ENCODE peak calls at places on chromosomes 11 and 22, in six cellular contexts. One of them, this sample, is unnamed.

GRCh38 chr11:117796456-117797428 is at the start of gene DSCAML1:
- ATAC-seq in right lobe of liver: peak
- ATAC-seq in activated T-helper 17 cell treated with anti-CD3 and anti-CD28 coated beads, Interleukin-2, amount 50 U/mL, for 72 hours: peak
- ATAC-seq in RWPE2: peak
- ATAC-seq in stimulated activated naive CD8-positive, alpha-beta T cell treated with anti-CD3 and anti-CD28 coated beads, Interleukin-15, Interleukin-2, amounts not matched to agents 100 U/mL and 50 U/mL, for 24 hours: peak
- ATAC-seq in heart left ventricle: no peak
- ATAC-seq in this sample: peak

GRCh38 chr11:9681583-9682372 is 17.9 kb downstream of the SWAP70 start:
- ATAC-seq in right lobe of liver: no peak
- ATAC-seq in activated T-helper 17 cell treated with anti-CD3 and anti-CD28 coated beads, Interleukin-2, amount 50 U/mL, for 72 hours: no peak
- ATAC-seq in RWPE2: no peak
- ATAC-seq in stimulated activated naive CD8-positive, alpha-beta T cell treated with anti-CD3 and anti-CD28 coated beads, Interleukin-15, Interleukin-2, amounts not matched to agents 100 U/mL and 50 U/mL, for 24 hours: peak
- ATAC-seq in heart left ventricle: no peak
- ATAC-seq in this sample: no peak

GRCh38 chr11:44316388-44317240 is 6.7 kb upstream of the ALX4 start:
- ATAC-seq in right lobe of liver: peak
- ATAC-seq in activated T-helper 17 cell treated with anti-CD3 and anti-CD28 coated beads, Interleukin-2, amount 50 U/mL, for 72 hours: no peak
- ATAC-seq in RWPE2: peak
- ATAC-seq in stimulated activated naive CD8-positive, alpha-beta T cell treated with anti-CD3 and anti-CD28 coated beads, Interleukin-15, Interleukin-2, amounts not matched to agents 100 U/mL and 50 U/mL, for 24 hours: no peak
- ATAC-seq in heart left ventricle: no peak
- ATAC-seq in this sample: no peak

GRCh38 chr11:120205596-120206161 is 5.2 kb upstream of the OAF start:
- ATAC-seq in right lobe of liver: no peak
- ATAC-seq in activated T-helper 17 cell treated with anti-CD3 and anti-CD28 coated beads, Interleukin-2, amount 50 U/mL, for 72 hours: no peak
- ATAC-seq in RWPE2: peak
- ATAC-seq in stimulated activated naive CD8-positive, alpha-beta T cell treated with anti-CD3 and anti-CD28 coated beads, Interleukin-15, Interleukin-2, amounts not matched to agents 100 U/mL and 50 U/mL, for 24 hours: no peak
- ATAC-seq in heart left ventricle: no peak
- ATAC-seq in this sample: peak

GRCh38 chr11:1665313-1665712 is 31.7 kb upstream of the KRTAP5-6 start:
- ATAC-seq in right lobe of liver: peak
- ATAC-seq in activated T-helper 17 cell treated with anti-CD3 and anti-CD28 coated beads, Interleukin-2, amount 50 U/mL, for 72 hours: no peak
- ATAC-seq in RWPE2: peak
- ATAC-seq in stimulated activated naive CD8-positive, alpha-beta T cell treated with anti-CD3 and anti-CD28 coated beads, Interleukin-15, Interleukin-2, amounts not matched to agents 100 U/mL and 50 U/mL, for 24 hours: no peak
- ATAC-seq in heart left ventricle: no peak
- ATAC-seq in this sample: no peak

GRCh38 chr11:44159848-44160721 is 64.6 kb downstream of the EXT2 start:
- ATAC-seq in right lobe of liver: no peak
- ATAC-seq in activated T-helper 17 cell treated with anti-CD3 and anti-CD28 coated beads, Interleukin-2, amount 50 U/mL, for 72 hours: no peak
- ATAC-seq in RWPE2: no peak
- ATAC-seq in stimulated activated naive CD8-positive, alpha-beta T cell treated with anti-CD3 and anti-CD28 coated beads, Interleukin-15, Interleukin-2, amounts not matched to agents 100 U/mL and 50 U/mL, for 24 hours: no peak
- ATAC-seq in heart left ventricle: no peak
- ATAC-seq in this sample: no peak

GRCh38 chr11:9980931-9981330 is 313.1 kb downstream of the SBF2 start:
- ATAC-seq in right lobe of liver: no peak
- ATAC-seq in activated T-helper 17 cell treated with anti-CD3 and anti-CD28 coated beads, Interleukin-2, amount 50 U/mL, for 72 hours: no peak
- ATAC-seq in RWPE2: no peak
- ATAC-seq in stimulated activated naive CD8-positive, alpha-beta T cell treated with anti-CD3 and anti-CD28 coated beads, Interleukin-15, Interleukin-2, amounts not matched to agents 100 U/mL and 50 U/mL, for 24 hours: no peak
- ATAC-seq in heart left ventricle: no peak
- ATAC-seq in this sample: no peak

GRCh38 chr11:106091480-106092123 is 14.1 kb downstream of the AASDHPPT start:
- ATAC-seq in right lobe of liver: no peak
- ATAC-seq in activated T-helper 17 cell treated with anti-CD3 and anti-CD28 coated beads, Interleukin-2, amount 50 U/mL, for 72 hours: peak
- ATAC-seq in RWPE2: peak
- ATAC-seq in stimulated activated naive CD8-positive, alpha-beta T cell treated with anti-CD3 and anti-CD28 coated beads, Interleukin-15, Interleukin-2, amounts not matched to agents 100 U/mL and 50 U/mL, for 24 hours: peak
- ATAC-seq in heart left ventricle: no peak
- ATAC-seq in this sample: peak

GRCh38 chr11:74443071-74443864 is 24.1 kb downstream of the KCNE3 start:
- ATAC-seq in right lobe of liver: peak
- ATAC-seq in activated T-helper 17 cell treated with anti-CD3 and anti-CD28 coated beads, Interleukin-2, amount 50 U/mL, for 72 hours: no peak
- ATAC-seq in RWPE2: peak
- ATAC-seq in stimulated activated naive CD8-positive, alpha-beta T cell treated with anti-CD3 and anti-CD28 coated beads, Interleukin-15, Interleukin-2, amounts not matched to agents 100 U/mL and 50 U/mL, for 24 hours: no peak
- ATAC-seq in heart left ventricle: no peak
- ATAC-seq in this sample: peak

GRCh38 chr22:50713571-50714056 is 24.4 kb upstream of the ACR start:
- ATAC-seq in right lobe of liver: peak
- ATAC-seq in activated T-helper 17 cell treated with anti-CD3 and anti-CD28 coated beads, Interleukin-2, amount 50 U/mL, for 72 hours: no peak
- ATAC-seq in RWPE2: no peak
- ATAC-seq in stimulated activated naive CD8-positive, alpha-beta T cell treated with anti-CD3 and anti-CD28 coated beads, Interleukin-15, Interleukin-2, amounts not matched to agents 100 U/mL and 50 U/mL, for 24 hours: no peak
- ATAC-seq in heart left ventricle: peak
- ATAC-seq in this sample: no peak

GRCh38 chr11:78170413-78170812 is 18.0 kb downstream of the KCTD21 start:
- ATAC-seq in right lobe of liver: peak
- ATAC-seq in activated T-helper 17 cell treated with anti-CD3 and anti-CD28 coated beads, Interleukin-2, amount 50 U/mL, for 72 hours: no peak
- ATAC-seq in RWPE2: no peak
- ATAC-seq in stimulated activated naive CD8-positive, alpha-beta T cell treated with anti-CD3 and anti-CD28 coated beads, Interleukin-15, Interleukin-2, amounts not matched to agents 100 U/mL and 50 U/mL, for 24 hours: no peak
- ATAC-seq in heart left ventricle: no peak
- ATAC-seq in this sample: no peak

GRCh38 chr11:126930100-126930841 is 70.3 kb downstream of the KIRREL3 start:
- ATAC-seq in right lobe of liver: no peak
- ATAC-seq in activated T-helper 17 cell treated with anti-CD3 and anti-CD28 coated beads, Interleukin-2, amount 50 U/mL, for 72 hours: no peak
- ATAC-seq in RWPE2: no peak
- ATAC-seq in stimulated activated naive CD8-positive, alpha-beta T cell treated with anti-CD3 and anti-CD28 coated beads, Interleukin-15, Interleukin-2, amounts not matched to agents 100 U/mL and 50 U/mL, for 24 hours: no peak
- ATAC-seq in heart left ventricle: no peak
- ATAC-seq in this sample: no peak

GRCh38 chr11:66727282-66727882 is 1.6 kb downstream of the SPTBN2 start:
- ATAC-seq in right lobe of liver: peak
- ATAC-seq in activated T-helper 17 cell treated with anti-CD3 and anti-CD28 coated beads, Interleukin-2, amount 50 U/mL, for 72 hours: peak
- ATAC-seq in RWPE2: peak
- ATAC-seq in stimulated activated naive CD8-positive, alpha-beta T cell treated with anti-CD3 and anti-CD28 coated beads, Interleukin-15, Interleukin-2, amounts not matched to agents 100 U/mL and 50 U/mL, for 24 hours: peak
- ATAC-seq in heart left ventricle: no peak
- ATAC-seq in this sample: peak

GRCh38 chr11:112616292-112617088 is 344.7 kb upstream of the NCAM1 start:
- ATAC-seq in right lobe of liver: no peak
- ATAC-seq in activated T-helper 17 cell treated with anti-CD3 and anti-CD28 coated beads, Interleukin-2, amount 50 U/mL, for 72 hours: no peak
- ATAC-seq in RWPE2: no peak
- ATAC-seq in stimulated activated naive CD8-positive, alpha-beta T cell treated with anti-CD3 and anti-CD28 coated beads, Interleukin-15, Interleukin-2, amounts not matched to agents 100 U/mL and 50 U/mL, for 24 hours: no peak
- ATAC-seq in heart left ventricle: no peak
- ATAC-seq in this sample: no peak

GRCh38 chr22:19204640-19205039 is 26.1 kb upstream of the SLC25A1 start:
- ATAC-seq in right lobe of liver: no peak
- ATAC-seq in activated T-helper 17 cell treated with anti-CD3 and anti-CD28 coated beads, Interleukin-2, amount 50 U/mL, for 72 hours: no peak
- ATAC-seq in RWPE2: no peak
- ATAC-seq in stimulated activated naive CD8-positive, alpha-beta T cell treated with anti-CD3 and anti-CD28 coated beads, Interleukin-15, Interleukin-2, amounts not matched to agents 100 U/mL and 50 U/mL, for 24 hours: no peak
- ATAC-seq in heart left ventricle: no peak
- ATAC-seq in this sample: no peak

GRCh38 chr22:40504285-40505249 is 132.0 kb downstream of the MRTFA start:
- ATAC-seq in right lobe of liver: no peak
- ATAC-seq in activated T-helper 17 cell treated with anti-CD3 and anti-CD28 coated beads, Interleukin-2, amount 50 U/mL, for 72 hours: no peak
- ATAC-seq in RWPE2: no peak
- ATAC-seq in stimulated activated naive CD8-positive, alpha-beta T cell treated with anti-CD3 and anti-CD28 coated beads, Interleukin-15, Interleukin-2, amounts not matched to agents 100 U/mL and 50 U/mL, for 24 hours: no peak
- ATAC-seq in heart left ventricle: no peak
- ATAC-seq in this sample: no peak

GRCh38 chr11:32821517-32821916 is 8.2 kb upstream of the PRRG4 start:
- ATAC-seq in right lobe of liver: no peak
- ATAC-seq in activated T-helper 17 cell treated with anti-CD3 and anti-CD28 coated beads, Interleukin-2, amount 50 U/mL, for 72 hours: peak
- ATAC-seq in RWPE2: peak
- ATAC-seq in stimulated activated naive CD8-positive, alpha-beta T cell treated with anti-CD3 and anti-CD28 coated beads, Interleukin-15, Interleukin-2, amounts not matched to agents 100 U/mL and 50 U/mL, for 24 hours: peak
- ATAC-seq in heart left ventricle: no peak
- ATAC-seq in this sample: peak

GRCh38 chr11:92552942-92553341 is 328.3 kb downstream of the FAT3 start:
- ATAC-seq in right lobe of liver: no peak
- ATAC-seq in activated T-helper 17 cell treated with anti-CD3 and anti-CD28 coated beads, Interleukin-2, amount 50 U/mL, for 72 hours: no peak
- ATAC-seq in RWPE2: no peak
- ATAC-seq in stimulated activated naive CD8-positive, alpha-beta T cell treated with anti-CD3 and anti-CD28 coated beads, Interleukin-15, Interleukin-2, amounts not matched to agents 100 U/mL and 50 U/mL, for 24 hours: no peak
- ATAC-seq in heart left ventricle: no peak
- ATAC-seq in this sample: no peak

GRCh38 chr11:65871811-65872548 is 620 bp downstream of the EFEMP2 start:
- ATAC-seq in right lobe of liver: no peak
- ATAC-seq in activated T-helper 17 cell treated with anti-CD3 and anti-CD28 coated beads, Interleukin-2, amount 50 U/mL, for 72 hours: no peak
- ATAC-seq in RWPE2: peak
- ATAC-seq in stimulated activated naive CD8-positive, alpha-beta T cell treated with anti-CD3 and anti-CD28 coated beads, Interleukin-15, Interleukin-2, amounts not matched to agents 100 U/mL and 50 U/mL, for 24 hours: no peak
- ATAC-seq in heart left ventricle: peak
- ATAC-seq in this sample: no peak

GRCh38 chr11:827146-827860 is 416 bp upstream of the CRACR2B start:
- ATAC-seq in right lobe of liver: no peak
- ATAC-seq in activated T-helper 17 cell treated with anti-CD3 and anti-CD28 coated beads, Interleukin-2, amount 50 U/mL, for 72 hours: peak
- ATAC-seq in RWPE2: no peak
- ATAC-seq in stimulated activated naive CD8-positive, alpha-beta T cell treated with anti-CD3 and anti-CD28 coated beads, Interleukin-15, Interleukin-2, amounts not matched to agents 100 U/mL and 50 U/mL, for 24 hours: no peak
- ATAC-seq in heart left ventricle: peak
- ATAC-seq in this sample: peak

GRCh38 chr22:33539902-33540751 is 380.1 kb downstream of the LARGE1 start:
- ATAC-seq in right lobe of liver: peak
- ATAC-seq in activated T-helper 17 cell treated with anti-CD3 and anti-CD28 coated beads, Interleukin-2, amount 50 U/mL, for 72 hours: no peak
- ATAC-seq in RWPE2: no peak
- ATAC-seq in stimulated activated naive CD8-positive, alpha-beta T cell treated with anti-CD3 and anti-CD28 coated beads, Interleukin-15, Interleukin-2, amounts not matched to agents 100 U/mL and 50 U/mL, for 24 hours: no peak
- ATAC-seq in heart left ventricle: peak
- ATAC-seq in this sample: no peak

GRCh38 chr11:68584097-68584496 is 100.2 kb upstream of the GAL start:
- ATAC-seq in right lobe of liver: peak
- ATAC-seq in activated T-helper 17 cell treated with anti-CD3 and anti-CD28 coated beads, Interleukin-2, amount 50 U/mL, for 72 hours: peak
- ATAC-seq in RWPE2: no peak
- ATAC-seq in stimulated activated naive CD8-positive, alpha-beta T cell treated with anti-CD3 and anti-CD28 coated beads, Interleukin-15, Interleukin-2, amounts not matched to agents 100 U/mL and 50 U/mL, for 24 hours: peak
- ATAC-seq in heart left ventricle: no peak
- ATAC-seq in this sample: peak

GRCh38 chr22:29314537-29315285 is 786 bp downstream of the RASL10A start:
- ATAC-seq in right lobe of liver: no peak
- ATAC-seq in activated T-helper 17 cell treated with anti-CD3 and anti-CD28 coated beads, Interleukin-2, amount 50 U/mL, for 72 hours: no peak
- ATAC-seq in RWPE2: no peak
- ATAC-seq in stimulated activated naive CD8-positive, alpha-beta T cell treated with anti-CD3 and anti-CD28 coated beads, Interleukin-15, Interleukin-2, amounts not matched to agents 100 U/mL and 50 U/mL, for 24 hours: no peak
- ATAC-seq in heart left ventricle: no peak
- ATAC-seq in this sample: no peak

GRCh38 chr22:39526736-39527171 is 5.8 kb downstream of the RPS19BP1 start:
- ATAC-seq in right lobe of liver: no peak
- ATAC-seq in activated T-helper 17 cell treated with anti-CD3 and anti-CD28 coated beads, Interleukin-2, amount 50 U/mL, for 72 hours: peak
- ATAC-seq in RWPE2: no peak
- ATAC-seq in stimulated activated naive CD8-positive, alpha-beta T cell treated with anti-CD3 and anti-CD28 coated beads, Interleukin-15, Interleukin-2, amounts not matched to agents 100 U/mL and 50 U/mL, for 24 hours: peak
- ATAC-seq in heart left ventricle: no peak
- ATAC-seq in this sample: no peak

GRCh38 chr11:106021181-106021966 is 666 bp downstream of the MSANTD4 start:
- ATAC-seq in right lobe of liver: peak
- ATAC-seq in activated T-helper 17 cell treated with anti-CD3 and anti-CD28 coated beads, Interleukin-2, amount 50 U/mL, for 72 hours: peak
- ATAC-seq in RWPE2: peak
- ATAC-seq in stimulated activated naive CD8-positive, alpha-beta T cell treated with anti-CD3 and anti-CD28 coated beads, Interleukin-15, Interleukin-2, amounts not matched to agents 100 U/mL and 50 U/mL, for 24 hours: peak
- ATAC-seq in heart left ventricle: no peak
- ATAC-seq in this sample: no peak

GRCh38 chr11:60336767-60337391 is 9.8 kb downstream of the MS4A6E start:
- ATAC-seq in right lobe of liver: no peak
- ATAC-seq in activated T-helper 17 cell treated with anti-CD3 and anti-CD28 coated beads, Interleukin-2, amount 50 U/mL, for 72 hours: no peak
- ATAC-seq in RWPE2: no peak
- ATAC-seq in stimulated activated naive CD8-positive, alpha-beta T cell treated with anti-CD3 and anti-CD28 coated beads, Interleukin-15, Interleukin-2, amounts not matched to agents 100 U/mL and 50 U/mL, for 24 hours: no peak
- ATAC-seq in heart left ventricle: no peak
- ATAC-seq in this sample: no peak

GRCh38 chr11:36358436-36358835 is 62.3 kb downstream of the PRR5L start:
- ATAC-seq in right lobe of liver: no peak
- ATAC-seq in activated T-helper 17 cell treated with anti-CD3 and anti-CD28 coated beads, Interleukin-2, amount 50 U/mL, for 72 hours: no peak
- ATAC-seq in RWPE2: no peak
- ATAC-seq in stimulated activated naive CD8-positive, alpha-beta T cell treated with anti-CD3 and anti-CD28 coated beads, Interleukin-15, Interleukin-2, amounts not matched to agents 100 U/mL and 50 U/mL, for 24 hours: no peak
- ATAC-seq in heart left ventricle: no peak
- ATAC-seq in this sample: no peak

GRCh38 chr11:15775051-15775541 is 581.2 kb downstream of the SOX6 start:
- ATAC-seq in right lobe of liver: no peak
- ATAC-seq in activated T-helper 17 cell treated with anti-CD3 and anti-CD28 coated beads, Interleukin-2, amount 50 U/mL, for 72 hours: peak
- ATAC-seq in RWPE2: no peak
- ATAC-seq in stimulated activated naive CD8-positive, alpha-beta T cell treated with anti-CD3 and anti-CD28 coated beads, Interleukin-15, Interleukin-2, amounts not matched to agents 100 U/mL and 50 U/mL, for 24 hours: peak
- ATAC-seq in heart left ventricle: peak
- ATAC-seq in this sample: no peak

GRCh38 chr11:70378506-70379134 is 19.7 kb upstream of the CTTN start:
- ATAC-seq in right lobe of liver: no peak
- ATAC-seq in activated T-helper 17 cell treated with anti-CD3 and anti-CD28 coated beads, Interleukin-2, amount 50 U/mL, for 72 hours: peak
- ATAC-seq in RWPE2: no peak
- ATAC-seq in stimulated activated naive CD8-positive, alpha-beta T cell treated with anti-CD3 and anti-CD28 coated beads, Interleukin-15, Interleukin-2, amounts not matched to agents 100 U/mL and 50 U/mL, for 24 hours: peak
- ATAC-seq in heart left ventricle: no peak
- ATAC-seq in this sample: no peak